ENCODE peak calls at places on chromosomes 3 and 15, in eight cellular contexts. W, N, E, R, C, D, J and Y are unnamed samples.

GRCh38 chr3:157282261-157283191 is 122.6 kb upstream of the CCNL1 start:
- DNase-seq in W (no peak), N (no peak), E (peak; percentile 56), R (no peak), C (no peak), D (no peak), J (no peak), Y (no peak)

GRCh38 chr15:32641517-32642059 is at the start of gene SCG5:
- DNase-seq in W (peak; percentile 90), N (peak; percentile 46), E (no peak), R (no peak), C (no peak), D (no peak), J (no peak), Y (no peak)

GRCh38 chr3:40583691-40584090 is 58.9 kb downstream of the ZNF621 start:
- DNase-seq in W (no peak), N (no peak), E (no peak), R (no peak), C (no peak), D (no peak), J (no peak), Y (no peak)

GRCh38 chr3:162468791-162469190 is 972.2 kb downstream of the OTOL1 start:
- DNase-seq in W (no peak), N (no peak), E (no peak), R (no peak), C (no peak), D (no peak), J (no peak), Y (no peak)

GRCh38 chr3:66393486-66394260 is 107.1 kb downstream of the LRIG1 start:
- DNase-seq in W (no peak), N (no peak), E (no peak), R (no peak), C (no peak), D (no peak), J (no peak), Y (no peak)

GRCh38 chr15:80191897-80192595 is 39.2 kb downstream of the FAH start:
- DNase-seq in W (no peak), N (no peak), E (no peak), R (no peak), C (no peak), D (no peak), J (no peak), Y (no peak)

GRCh38 chr3:10263549-10264363 is 15.5 kb downstream of the TATDN2 start:
- DNase-seq in W (peak; percentile 79), N (no peak), E (peak; percentile 56), R (no peak), C (peak; percentile 79), D (peak; percentile 59), J (no peak), Y (no peak)

GRCh38 chr3:172182797-172183196 is 143.4 kb downstream of the FNDC3B start:
- DNase-seq in W (no peak), N (no peak), E (no peak), R (peak; percentile 30), C (no peak), D (no peak), J (no peak), Y (no peak)

GRCh38 chr3:130961458-130961857 is 65.2 kb downstream of the ASTE1 start:
- DNase-seq in W (no peak), N (no peak), E (no peak), R (no peak), C (no peak), D (no peak), J (no peak), Y (no peak)

GRCh38 chr3:123027292-123028232 is at the start of gene SEMA5B:
- DNase-seq in W (peak; percentile 83), N (peak; percentile 55), E (peak; percentile 21), R (peak; percentile 27), C (peak; percentile 36), D (peak; percentile 44), J (no peak), Y (peak; percentile 73)

GRCh38 chr3:39262842-39263241 is 17.0 kb downstream of the CX3CR1 start:
- DNase-seq in W (no peak), N (no peak), E (no peak), R (no peak), C (no peak), D (no peak), J (no peak), Y (no peak)

GRCh38 chr3:39261726-39262125 is 18.1 kb downstream of the CX3CR1 start:
- DNase-seq in W (no peak), N (no peak), E (no peak), R (no peak), C (no peak), D (no peak), J (no peak), Y (no peak)

GRCh38 chr3:39260318-39260717 is 19.5 kb downstream of the CX3CR1 start:
- DNase-seq in W (no peak), N (no peak), E (no peak), R (no peak), C (no peak), D (no peak), J (no peak), Y (no peak)

GRCh38 chr3:39263576-39263975 is 16.3 kb downstream of the CX3CR1 start:
- DNase-seq in W (no peak), N (no peak), E (no peak), R (no peak), C (no peak), D (no peak), J (no peak), Y (no peak)

DNA sequence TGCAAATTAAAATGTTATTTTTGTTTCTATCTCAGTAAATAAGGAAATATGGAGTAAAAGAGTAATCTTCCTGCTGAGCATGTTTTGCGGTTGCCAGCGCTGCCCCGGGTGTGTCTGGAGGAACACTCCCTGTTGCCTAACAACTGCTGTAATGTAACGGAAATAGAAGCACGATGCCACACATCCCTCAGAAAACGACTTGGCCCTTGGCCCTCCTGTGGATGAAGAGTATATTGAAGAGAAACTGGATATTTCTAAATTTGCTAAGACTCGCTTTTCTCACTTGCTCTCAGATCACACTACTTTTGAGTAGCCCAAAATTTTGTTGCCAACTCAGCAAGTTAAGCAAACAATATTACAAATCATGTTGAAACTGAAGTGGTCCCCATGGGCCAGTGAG is 18.9 kb downstream of the CX3CR1 start:
- DNase-seq in W (no peak), N (no peak), E (peak; percentile 92), R (peak; percentile 89), C (peak; percentile 75), D (peak; percentile 60), J (peak; percentile 79), Y (peak; percentile 49)
- TF ChIP-seq CTCF in W (no peak), N (peak; percentile 35), E (peak; percentile 63), R (peak; percentile 53), C (peak; percentile 35), D (peak; percentile 19), J (peak; percentile 64), Y (peak; percentile 11)

GRCh38 chr15:57018151-57018550 is 99.7 kb downstream of the TCF12 start:
- DNase-seq in W (no peak), N (no peak), E (no peak), R (no peak), C (no peak), D (no peak), J (no peak), Y (no peak)

GRCh38 chr15:57015360-57015759 is 96.9 kb downstream of the TCF12 start:
- DNase-seq in W (no peak), N (no peak), E (no peak), R (no peak), C (no peak), D (no peak), J (no peak), Y (no peak)

GRCh38 chr15:57015897-57016296 is 97.5 kb downstream of the TCF12 start:
- DNase-seq in W (no peak), N (no peak), E (peak; percentile 79), R (no peak), C (peak; percentile 31), D (no peak), J (no peak), Y (no peak)

GRCh38 chr15:57019496-57020160 is 101.2 kb downstream of the TCF12 start:
- DNase-seq in W (no peak), N (no peak), E (no peak), R (no peak), C (no peak), D (no peak), J (no peak), Y (no peak)

DNA sequence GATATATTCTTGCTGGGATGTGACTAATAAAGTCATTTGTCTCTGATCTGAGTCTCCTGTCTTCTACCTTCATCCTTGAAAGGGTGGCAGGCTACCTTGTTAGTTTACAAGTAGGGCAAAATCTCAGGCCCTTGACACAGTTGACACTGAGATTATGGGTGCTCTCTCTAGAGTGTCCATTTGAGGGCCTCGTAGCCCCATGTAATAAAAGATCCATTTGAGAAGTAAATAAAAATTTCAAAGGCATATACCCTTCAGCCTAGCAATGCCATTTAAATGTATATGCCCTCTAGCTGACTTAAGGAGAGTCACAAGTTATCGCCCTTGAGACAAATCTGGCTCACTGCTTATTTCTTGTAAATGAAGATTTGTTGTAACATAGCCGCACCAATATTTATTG is 98.6 kb downstream of the TCF12 start:
- DNase-seq in W (no peak), N (no peak), E (peak; percentile 19), R (no peak), C (no peak), D (no peak), J (no peak), Y (peak; percentile 7)
- TF ChIP-seq CTCF in W (no peak), N (no peak), E (peak; percentile 39), R (no peak), C (no peak), D (no peak), J (no peak), Y (peak; percentile 31)

GRCh38 chr3:5442106-5442785 is 254.7 kb downstream of the EDEM1 start:
- DNase-seq in W (no peak), N (no peak), E (peak; percentile 63), R (no peak), C (no peak), D (no peak), J (no peak), Y (no peak)
- TF ChIP-seq CTCF in W (no peak), N (no peak), E (no peak), R (no peak), C (no peak), D (no peak), J (no peak), Y (no peak)

GRCh38 chr15:43225201-43225949 is 4.6 kb upstream of the EPB42 start:
- DNase-seq in W (peak; percentile 40), N (no peak), E (peak; percentile 84), R (peak; percentile 80), C (peak; percentile 42), D (peak; percentile 67), J (no peak), Y (peak; percentile 87)
- TF ChIP-seq CTCF in W (peak; percentile 55), N (peak; percentile 67), E (peak; percentile 93), R (peak; percentile 88), C (peak; percentile 56), D (peak; percentile 43), J (peak; percentile 64), Y (peak; percentile 83)

GRCh38 chr15:79136434-79137046 is 46.0 kb upstream of the RASGRF1 start:
- DNase-seq in W (peak; percentile 32), N (no peak), E (no peak), R (no peak), C (no peak), D (no peak), J (no peak), Y (no peak)
- TF ChIP-seq CTCF in W (no peak), N (no peak), E (no peak), R (no peak), C (no peak), D (no peak), J (no peak), Y (no peak)